ENCODE peak calls at places on chromosomes 16 and 17, in eight cellular contexts. D is hepatocyte, T is transverse colon, Z is tibial artery, R is upper lobe of right lung, C is A549, U is left ventricle myocardium inferior, B is fibroblast of lung. A is an unnamed sample.
A peak's percentile ranks its signal among the peaks of the same experiment; 100 is the strongest.

GRCh38 chr16:3971706-3972105 is 91.2 kb upstream of the CREBBP start:
- DNase-seq in D (no peak), T (no peak), Z (no peak), R (no peak), C (no peak), U (no peak), B (no peak), A (no peak)

GRCh38 chr17:17937450-17937849 is 34.8 kb downstream of the TOM1L2 start:
- DNase-seq in D (no peak), T (no peak), Z (no peak), R (no peak), C (no peak), U (no peak), B (no peak), A (no peak)

GRCh38 chr17:8997994-8998628 is 23.2 kb upstream of the NTN1 start:
- DNase-seq in D (peak; percentile 66), T (peak; percentile 67), Z (peak; percentile 49), R (peak; percentile 81), C (peak; percentile 89), U (peak; percentile 56), B (peak; percentile 50), A (no peak)

GRCh38 chr17:49162866-49163265 is 30.3 kb downstream of the B4GALNT2 start:
- DNase-seq in D (no peak), T (no peak), Z (no peak), R (no peak), C (no peak), U (no peak), B (no peak), A (no peak)

GRCh38 chr16:4346205-4346781 is 4.8 kb downstream of the PAM16 start:
- DNase-seq in D (no peak), T (no peak), Z (no peak), R (no peak), C (no peak), U (no peak), B (no peak), A (no peak)

GRCh38 chr16:24635900-24636610 is 93.4 kb upstream of the TNRC6A start:
- DNase-seq in D (peak; percentile 77), T (peak; percentile 66), Z (peak; percentile 75), R (peak; percentile 76), C (peak; percentile 84), U (peak; percentile 70), B (peak; percentile 96), A (peak; percentile 68)

GRCh38 chr16:67263201-67263600 is 14.4 kb downstream of the SLC9A5 start:
- DNase-seq in D (no peak), T (no peak), Z (peak; percentile 9), R (no peak), C (no peak), U (no peak), B (no peak), A (no peak)

GRCh38 chr17:40909755-40910154 is 24.7 kb upstream of the KRT20 start:
- DNase-seq in D (peak; percentile 38), T (no peak), Z (no peak), R (no peak), C (no peak), U (no peak), B (peak; percentile 84), A (no peak)

GRCh38 chr16:14181371-14182050 is 110.4 kb downstream of the MRTFB start:
- DNase-seq in D (no peak), T (no peak), Z (no peak), R (no peak), C (peak; percentile 28), U (no peak), B (peak; percentile 89), A (no peak)

GRCh38 chr17:83200231-83200699 is 120.9 kb downstream of the METRNL start:
- DNase-seq in D (no peak), T (peak; percentile 63), Z (peak; percentile 83), R (peak; percentile 87), C (no peak), U (peak; percentile 76), B (no peak), A (no peak)

GRCh38 chr17:73466704-73467433 is 155.1 kb upstream of the CDC42EP4 start:
- DNase-seq in D (no peak), T (no peak), Z (no peak), R (no peak), C (no peak), U (no peak), B (no peak), A (no peak)

GRCh38 chr17:31156326-31156725 is 61.5 kb downstream of the NF1 start:
- DNase-seq in D (no peak), T (no peak), Z (no peak), R (no peak), C (no peak), U (no peak), B (peak; percentile 10), A (no peak)

GRCh38 chr17:50304781-50305404 is 30.6 kb downstream of the TMEM92 start:
- DNase-seq in D (no peak), T (no peak), Z (no peak), R (no peak), C (no peak), U (no peak), B (peak; percentile 56), A (no peak)

GRCh38 chr16:30365200-30365599 is 5.1 kb downstream of the TBC1D10B start:
- DNase-seq in D (no peak), T (no peak), Z (no peak), R (no peak), C (no peak), U (no peak), B (no peak), A (no peak)

GRCh38 chr17:27345141-27345904 is 51.4 kb downstream of the WSB1 start:
- DNase-seq in D (peak; percentile 89), T (no peak), Z (no peak), R (no peak), C (no peak), U (no peak), B (peak; percentile 56), A (no peak)

GRCh38 chr16:30700491-30700890 is 1.5 kb downstream of the SRCAP start:
- DNase-seq in D (peak; percentile 23), T (no peak), Z (no peak), R (no peak), C (no peak), U (peak; percentile 53), B (no peak), A (no peak)

GRCh38 chr17:38874505-38875419 is 4.9 kb downstream of the LASP1 start:
- DNase-seq in D (no peak), T (no peak), Z (no peak), R (no peak), C (no peak), U (no peak), B (peak; percentile 23), A (no peak)

GRCh38 chr17:38871247-38871991 is 1.6 kb downstream of the LASP1 start:
- DNase-seq in D (peak; percentile 93), T (peak; percentile 91), Z (peak; percentile 83), R (peak; percentile 79), C (peak; percentile 92), U (peak; percentile 50), B (peak; percentile 83), A (peak; percentile 69)

GRCh38 chr17:38871992-38872605 is 2.2 kb downstream of the LASP1 start:
- DNase-seq in D (no peak), T (no peak), Z (no peak), R (no peak), C (no peak), U (no peak), B (no peak), A (peak; percentile 36)

GRCh38 chr17:38873646-38874380 is 4.0 kb downstream of the LASP1 start:
- DNase-seq in D (no peak), T (peak; percentile 56), Z (no peak), R (no peak), C (peak; percentile 69), U (no peak), B (no peak), A (no peak)

GRCh38 chr17:38872671-38873385 is 3.0 kb downstream of the LASP1 start:
- DNase-seq in D (peak; percentile 79), T (peak; percentile 28), Z (no peak), R (no peak), C (no peak), U (no peak), B (no peak), A (no peak)
- H3K4me1 ChIP-seq in D (peaks cover 48% of the 10 kb centered on the region), T (peaks cover 75% of the 10 kb centered on the region), Z (peaks cover 6% of the 10 kb centered on the region), R (peaks cover 75% of the 10 kb centered on the region), C (peaks cover 62% of the 10 kb centered on the region), U (peaks cover 92% of the 10 kb centered on the region), B (peaks cover 34% of the 10 kb centered on the region), A (peaks cover 36% of the 10 kb centered on the region)

GRCh38 chr17:10114931-10115535 is 83.4 kb downstream of the GAS7 start:
- DNase-seq in D (peak; percentile 91), T (peak; percentile 84), Z (peak; percentile 97), R (peak; percentile 89), C (peak; percentile 87), U (peak; percentile 94), B (peak; percentile 98), A (peak; percentile 91)
- H3K4me1 ChIP-seq in D (peaks cover 42% of the 10 kb centered on the region), T (peaks cover 16% of the 10 kb centered on the region), Z (no peaks in the 10 kb centered on the region), R (peaks cover 38% of the 10 kb centered on the region), C (peaks cover 14% of the 10 kb centered on the region), U (peaks cover 86% of the 10 kb centered on the region), B (peaks cover 14% of the 10 kb centered on the region), A (peaks cover 17% of the 10 kb centered on the region)

DNA sequence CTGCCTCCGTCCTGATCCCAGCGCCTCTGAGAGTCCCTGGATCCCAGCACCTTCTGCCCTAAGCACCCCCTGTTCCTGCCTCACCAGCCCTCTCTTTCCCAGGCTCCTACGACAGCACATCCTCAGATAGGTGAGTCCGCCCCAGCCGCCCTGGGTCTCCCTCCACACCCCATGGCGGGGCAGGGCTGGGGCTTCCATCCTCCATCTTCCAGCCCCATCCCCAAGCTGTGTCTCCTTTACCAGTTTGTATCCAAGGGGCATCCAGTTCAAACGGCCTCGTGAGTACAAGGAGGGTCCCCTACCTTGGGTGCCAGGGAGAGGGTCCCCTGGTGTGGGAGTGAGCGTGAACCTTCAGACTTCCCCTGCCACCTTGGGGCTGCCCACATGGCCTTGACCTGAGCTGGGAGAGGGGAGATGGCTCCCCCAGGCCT is 774 bp downstream of the LAT start:
- DNase-seq in D (no peak), T (no peak), Z (no peak), R (no peak), C (no peak), U (no peak), B (no peak), A (no peak)
- H3K4me1 ChIP-seq in D (no peaks in the 10 kb centered on the region), T (no peaks in the 10 kb centered on the region), Z (no peaks in the 10 kb centered on the region), R (no peaks in the 10 kb centered on the region), C (peaks cover 15% of the 10 kb centered on the region), U (no peaks in the 10 kb centered on the region), B (no peaks in the 10 kb centered on the region), A (no peaks in the 10 kb centered on the region)

GRCh38 chr17:52965856-52966255 is 807.3 kb upstream of the CA10 start:
- DNase-seq in D (no peak), T (no peak), Z (no peak), R (no peak), C (no peak), U (no peak), B (no peak), A (no peak)
- H3K4me1 ChIP-seq in D (no peaks in the 10 kb centered on the region), T (no peaks in the 10 kb centered on the region), Z (no peaks in the 10 kb centered on the region), R (no peaks in the 10 kb centered on the region), C (no peaks in the 10 kb centered on the region), U (no peaks in the 10 kb centered on the region), B (no peaks in the 10 kb centered on the region), A (no peaks in the 10 kb centered on the region)

A was measured in ovary.